ENCODE peak calls at places on chromosome 17, in nine cellular contexts. W is right cardiac atrium; U is upper lobe of right lung; P is adrenal gland; L is CD4-positive, CD25-positive, alpha-beta regulatory T cell; Y is neural progenitor cell; T is sigmoid colon; I is HL-60; D is breast epithelium. E is an unnamed sample.

GRCh38 chr17:18256776-18257175 is 1.8 kb downstream of the FLII start:
- DNase-seq in T (no peak), W (peak), Y (no peak), U (no peak), D (no peak), L (no peak), P (no peak), I (no peak), E (no peak)

GRCh38 chr17:16552637-16553045 is 16.4 kb downstream of the ZNF287 start:
- DNase-seq in Y (no peak), U (no peak), W (no peak), I (no peak), T (no peak), L (no peak), D (no peak), P (no peak), E (no peak)

GRCh38 chr17:74369221-74369620 is 1.9 kb downstream of the GPR142 start:
- DNase-seq in W (peak), T (no peak), P (no peak), D (no peak), I (peak), L (peak), Y (peak), U (peak), E (peak)

GRCh38 chr17:75032896-75033294 is 13.9 kb downstream of the ATP5PD start:
- DNase-seq in U (no peak), I (no peak), P (peak), L (no peak), Y (no peak), D (peak), W (no peak), T (no peak), E (no peak)

GRCh38 chr17:43701318-43701743 is 39.6 kb upstream of the MEOX1 start:
- DNase-seq in T (no peak), W (no peak), D (peak), Y (no peak), U (peak), L (no peak), I (peak), P (no peak), E (peak)

GRCh38 chr17:15490634-15491261 is 23.3 kb upstream of the CDRT4 start:
- DNase-seq in D (no peak), I (no peak), L (no peak), W (peak), P (peak), Y (peak), T (peak), U (no peak), E (peak)

GRCh38 chr17:9987779-9988585 is 82.9 kb upstream of the RCVRN start:
- DNase-seq in U (no peak), P (peak), Y (peak), W (peak), D (no peak), T (no peak), I (peak), L (no peak), E (no peak)

GRCh38 chr17:36486204-36487194 is at the start of gene ZNHIT3:
- DNase-seq in Y (peak), L (peak), D (peak), W (peak), T (peak), I (peak), U (peak), P (peak), E (peak)

GRCh38 chr17:1173456-1174370 is 6.1 kb downstream of the ABR start:
- DNase-seq in D (no peak), U (no peak), W (no peak), I (no peak), P (no peak), Y (no peak), L (no peak), T (no peak), E (no peak)

GRCh38 chr17:56756536-56756935 is 77.2 kb downstream of the C17orf67 start:
- DNase-seq in T (no peak), P (no peak), L (no peak), U (no peak), Y (no peak), W (no peak), I (no peak), D (no peak), E (no peak)

GRCh38 chr17:17364338-17364667 is 61.1 kb downstream of the NT5M start:
- DNase-seq in L (no peak), T (peak), I (no peak), P (no peak), D (no peak), W (peak), U (peak), Y (peak), E (peak)

GRCh38 chr17:36808181-36808661 is 129.1 kb upstream of the LHX1 start:
- DNase-seq in Y (peak), W (no peak), I (no peak), P (no peak), D (no peak), T (no peak), L (no peak), U (no peak), E (no peak)

GRCh38 chr17:14157822-14158221 is 78.8 kb downstream of the CDRT15 start:
- DNase-seq in I (no peak), W (no peak), Y (no peak), U (no peak), L (no peak), T (no peak), P (no peak), D (no peak), E (no peak)

GRCh38 chr17:39209317-39210092 is 9.4 kb downstream of the RPL19 start:
- DNase-seq in W (peak), U (peak), L (peak), Y (peak), I (peak), D (peak), P (peak), T (peak), E (peak)

GRCh38 chr17:75753514-75754377 is 11.2 kb downstream of the GALK1 start:
- DNase-seq in T (peak), W (peak), D (no peak), P (peak), U (peak), L (peak), I (peak), Y (peak), E (peak)

GRCh38 chr17:83189673-83190385 is 110.4 kb downstream of the METRNL start:
- DNase-seq in U (peak), P (no peak), D (peak), W (peak), L (no peak), T (peak), I (no peak), Y (no peak), E (no peak)

GRCh38 chr17:51422634-51423033 is 162.3 kb downstream of the UTP18 start:
- DNase-seq in Y (no peak), I (no peak), W (no peak), P (no peak), U (no peak), T (no peak), L (no peak), D (no peak), E (no peak)

GRCh38 chr17:77027271-77027670 is 113.5 kb upstream of the SEC14L1 start:
- DNase-seq in I (no peak), W (no peak), Y (no peak), P (no peak), L (no peak), D (no peak), T (no peak), U (no peak), E (no peak)

GRCh38 chr17:17347234-17347955 is 44.2 kb downstream of the NT5M start:
- DNase-seq in D (no peak), T (no peak), I (no peak), W (no peak), L (no peak), Y (no peak), P (no peak), U (peak), E (peak)

GRCh38 chr17:879546-879945 is 97.4 kb downstream of the MRM3 start:
- DNase-seq in Y (peak), I (peak), L (peak), D (peak), T (peak), W (peak), P (peak), U (peak), E (peak)

GRCh38 chr17:72115789-72116520 is 4.9 kb upstream of the SOX9 start:
- DNase-seq in Y (peak), I (no peak), T (no peak), U (no peak), W (no peak), D (no peak), P (no peak), L (no peak), E (no peak)

DNA sequence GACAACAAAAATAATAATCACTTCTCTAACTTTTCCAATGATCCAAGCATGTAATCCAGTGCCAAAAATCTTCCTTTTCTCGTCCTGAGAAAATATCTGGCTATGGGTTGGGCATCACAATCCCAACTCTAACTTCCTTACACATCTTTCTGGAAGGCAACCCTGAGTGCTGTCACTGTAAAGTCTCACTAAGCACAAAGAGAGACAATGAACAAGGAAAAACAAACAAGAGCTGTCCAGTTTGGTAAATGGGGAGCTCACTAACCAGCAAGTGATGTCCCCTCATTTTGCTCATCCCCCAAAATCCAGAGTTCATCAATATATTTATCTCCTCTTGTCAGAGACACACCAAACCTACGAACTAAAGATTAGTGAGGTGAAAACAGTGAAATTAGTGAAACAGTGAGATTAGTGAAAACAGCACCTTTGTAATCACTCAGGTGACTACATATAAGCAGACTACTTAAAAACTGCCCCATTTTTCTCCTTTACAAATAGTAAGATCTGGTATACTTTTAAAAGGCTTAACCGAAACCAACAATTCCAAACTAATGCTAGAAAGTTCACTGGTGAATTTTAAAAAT is 5.4 kb downstream of the USP32 start:
- DNase-seq in I (no peak), P (no peak), D (no peak), Y (peak), L (no peak), U (no peak), T (no peak), W (no peak), E (no peak)
- H3K27ac ChIP-seq in I (peak), P (no peak), D (no peak), Y (peak), L (no peak), U (no peak), T (no peak), W (no peak), E (no peak)

GRCh38 chr17:29565643-29566472 is 979 bp downstream of the ABHD15 start:
- DNase-seq in T (peak), I (peak), L (no peak), W (peak), U (peak), D (no peak), P (no peak), Y (peak), E (peak)
- H3K27ac ChIP-seq in T (peak), I (peak), L (peak), W (no peak), U (peak), D (no peak), P (peak), Y (no peak), E (peak)

GRCh38 chr17:45306094-45306493 is 10.7 kb downstream of the MAP3K14 start:
- DNase-seq in U (no peak), D (no peak), L (no peak), Y (no peak), P (no peak), I (no peak), T (no peak), W (no peak), E (no peak)
- H3K27ac ChIP-seq in U (no peak), D (peak), L (peak), Y (no peak), P (peak), I (no peak), T (peak), W (peak), E (peak)

DNA sequence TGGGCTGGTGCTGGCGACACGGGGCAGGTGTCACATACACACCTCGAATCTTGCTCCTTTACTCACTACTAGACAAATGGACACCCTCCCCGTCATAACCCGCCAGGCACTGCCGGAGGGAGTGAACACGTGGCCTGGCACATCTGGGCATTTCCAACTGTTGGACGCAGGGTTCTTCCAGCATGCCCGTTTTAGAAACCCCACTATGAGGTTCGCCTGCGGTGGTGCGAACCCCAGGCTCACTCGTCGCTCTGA is 6.8 kb upstream of the CEP131 start:
- DNase-seq in U (no peak), L (no peak), Y (no peak), T (no peak), W (no peak), P (no peak), I (no peak), D (no peak), E (no peak)
- H3K27ac ChIP-seq in U (no peak), L (no peak), Y (no peak), T (no peak), W (no peak), P (no peak), I (no peak), D (no peak), E (no peak)